ENCODE peak calls at places on chromosomes 12 and 14, in seven cellular contexts. N, E, J, D, G, I and Q are unnamed samples.

GRCh38 chr14:90660865-90661570 is 155.2 kb downstream of the TTC7B start:
- DNase-seq in J (no peak), I (no peak), D (no peak), E (no peak), N (no peak), G (no peak), Q (no peak)

GRCh38 chr14:91873476-91874265 is 6.3 kb upstream of the TC2N start:
- DNase-seq in N (no peak), J (peak; percentile 87), I (no peak), G (no peak), E (no peak), D (no peak), Q (peak; percentile 62)

GRCh38 chr14:104358528-104359300 is 220.3 kb downstream of the KIF26A start:
- DNase-seq in J (no peak), I (no peak), N (no peak), D (no peak), G (no peak), E (no peak), Q (no peak)

GRCh38 chr12:80041691-80042090 is 57.6 kb upstream of the OTOGL start:
- DNase-seq in D (peak; percentile 5), I (no peak), N (no peak), E (no peak), G (no peak), J (no peak), Q (no peak)

GRCh38 chr14:68535404-68536024 is 257.4 kb downstream of the ZFP36L1 start:
- DNase-seq in D (no peak), N (peak; percentile 75), G (no peak), I (no peak), E (peak; percentile 79), J (no peak), Q (no peak)

GRCh38 chr12:14605401-14605989 is 37.8 kb upstream of the PLBD1 start:
- DNase-seq in I (no peak), J (no peak), N (peak; percentile 6), D (no peak), E (no peak), G (no peak), Q (no peak)

GRCh38 chr12:53510181-53510812 is 3.0 kb upstream of the NPFF start:
- DNase-seq in G (no peak), I (no peak), D (no peak), N (no peak), J (no peak), E (no peak), Q (no peak)

GRCh38 chr12:188910-189621 is 24.9 kb downstream of the SLC6A12 start:
- DNase-seq in I (peak; percentile 86), E (no peak), D (peak; percentile 36), G (no peak), J (no peak), N (peak; percentile 58), Q (peak; percentile 77)

GRCh38 chr12:78403681-78404080 is 460.9 kb upstream of the SYT1 start:
- DNase-seq in J (no peak), I (no peak), D (no peak), G (no peak), N (no peak), E (no peak), Q (no peak)

GRCh38 chr14:93764211-93764659 is 24.1 kb downstream of the PRIMA1 start:
- DNase-seq in N (no peak), G (no peak), D (no peak), E (no peak), J (no peak), I (no peak), Q (no peak)

GRCh38 chr12:30578426-30578825 is 117.2 kb downstream of the IPO8 start:
- DNase-seq in D (no peak), J (no peak), I (no peak), N (no peak), G (no peak), E (no peak), Q (peak; percentile 37)

GRCh38 chr14:56972948-56973347 is 162.7 kb upstream of the OTX2 start:
- DNase-seq in D (no peak), J (no peak), E (no peak), N (no peak), G (no peak), I (no peak), Q (no peak)
- TF ChIP-seq CTCF in D (no peak), J (no peak), E (no peak), N (no peak), G (no peak), I (no peak), Q (no peak)

DNA sequence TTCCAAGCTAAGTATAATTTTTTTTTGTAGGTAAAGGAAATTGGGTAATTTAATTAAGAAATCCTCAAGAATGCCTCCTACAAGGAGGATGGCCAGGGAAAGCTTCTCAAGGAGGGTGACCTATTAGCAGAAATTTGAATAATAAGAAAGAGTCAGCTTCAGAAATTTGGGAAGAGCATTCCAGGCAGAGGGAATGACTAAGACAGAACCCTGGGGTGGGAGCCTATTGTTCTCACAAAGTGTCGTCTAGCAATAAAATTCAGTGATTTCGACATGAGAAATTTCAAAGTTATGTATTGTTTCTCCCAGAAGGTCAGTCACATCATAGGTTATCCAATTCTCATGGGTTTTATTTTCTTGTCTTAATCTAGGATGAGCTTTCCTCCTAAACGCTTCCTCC is 1168.4 kb downstream of the AACS start:
- DNase-seq in N (no peak), D (no peak), J (no peak), G (no peak), I (no peak), E (no peak), Q (no peak)
- TF ChIP-seq MAX in N (no peak), D (no peak), J (no peak), G (no peak), I (no peak), E (no peak), Q (no peak)

GRCh38 chr14:21070083-21070609 is at the start of gene ARHGEF40:
- DNase-seq in E (no peak), J (no peak), N (no peak), D (peak; percentile 8), I (peak; percentile 81), G (no peak), Q (no peak)
- TF ChIP-seq POLR2A in E (no peak), J (no peak), N (no peak), D (no peak), I (no peak), G (peak; percentile 24), Q (no peak)

GRCh38 chr14:106317593-106317992 is 791.2 kb downstream of the TMEM121 start:
- DNase-seq in D (no peak), G (no peak), J (no peak), I (no peak), N (no peak), E (no peak), Q (no peak)
- TF ChIP-seq CTCF in D (no peak), G (no peak), J (no peak), I (no peak), N (no peak), E (no peak), Q (no peak)

GRCh38 chr12:123912415-123913385 is 59.9 kb downstream of the CCDC92 start:
- DNase-seq in N (peak; percentile 40), D (no peak), J (no peak), I (no peak), G (peak; percentile 40), E (no peak), Q (no peak)
- TF ChIP-seq MAX in N (peak; percentile 24), D (no peak), J (no peak), I (peak; percentile 40), G (no peak), E (no peak), Q (no peak)

GRCh38 chr12:111769599-111769998 is 2.9 kb downstream of the ALDH2 start:
- DNase-seq in N (no peak), J (no peak), I (no peak), E (no peak), D (no peak), G (no peak), Q (no peak)

GRCh38 chr12:111776836-111777344 is 10.2 kb downstream of the ALDH2 start:
- DNase-seq in E (no peak), I (no peak), G (no peak), N (no peak), D (no peak), J (no peak), Q (no peak)

GRCh38 chr12:111777345-111778045 is 10.8 kb downstream of the ALDH2 start:
- DNase-seq in N (peak; percentile 37), J (no peak), D (no peak), G (peak; percentile 87), I (no peak), E (no peak), Q (peak; percentile 54)

GRCh38 chr12:111775205-111776193 is 8.8 kb downstream of the ALDH2 start:
- DNase-seq in J (peak; percentile 70), N (peak; percentile 82), I (peak; percentile 67), E (no peak), G (peak; percentile 80), D (peak; percentile 98), Q (peak; percentile 98)

GRCh38 chr12:111773801-111774551 is 7.2 kb downstream of the ALDH2 start:
- DNase-seq in E (no peak), I (no peak), G (peak; percentile 89), D (no peak), J (no peak), N (peak; percentile 69), Q (peak; percentile 42)
- TF ChIP-seq POLR2A in E (no peak), I (no peak), G (peak; percentile 67), D (no peak), J (no peak), N (no peak), Q (no peak)

DNA sequence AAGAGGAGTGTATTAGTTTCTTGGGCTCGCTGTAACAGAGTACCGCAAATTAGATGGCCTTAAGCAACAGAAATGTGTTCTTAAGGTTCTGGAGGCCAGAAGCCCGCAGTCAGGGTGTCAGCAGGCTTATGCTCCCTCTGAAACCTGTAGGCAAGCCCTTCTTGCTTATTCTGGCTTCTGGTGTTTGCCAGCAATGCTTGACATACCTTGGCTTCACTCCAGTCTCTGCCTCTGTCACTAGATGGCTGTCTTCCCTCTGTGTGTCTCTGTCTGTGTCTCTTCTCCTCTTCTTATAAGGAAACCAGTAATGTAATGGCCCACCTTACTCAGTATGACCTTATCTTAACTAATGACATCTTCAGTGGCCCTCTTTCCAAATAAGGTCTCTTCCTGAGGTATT is 85.1 kb downstream of the DERA start:
- DNase-seq in J (no peak), E (no peak), D (peak; percentile 9), I (no peak), N (peak; percentile 20), G (no peak), Q (peak; percentile 19)
- TF ChIP-seq CTCF in J (no peak), E (no peak), D (no peak), I (no peak), N (peak; percentile 9), G (peak; percentile 23), Q (no peak)

DNA sequence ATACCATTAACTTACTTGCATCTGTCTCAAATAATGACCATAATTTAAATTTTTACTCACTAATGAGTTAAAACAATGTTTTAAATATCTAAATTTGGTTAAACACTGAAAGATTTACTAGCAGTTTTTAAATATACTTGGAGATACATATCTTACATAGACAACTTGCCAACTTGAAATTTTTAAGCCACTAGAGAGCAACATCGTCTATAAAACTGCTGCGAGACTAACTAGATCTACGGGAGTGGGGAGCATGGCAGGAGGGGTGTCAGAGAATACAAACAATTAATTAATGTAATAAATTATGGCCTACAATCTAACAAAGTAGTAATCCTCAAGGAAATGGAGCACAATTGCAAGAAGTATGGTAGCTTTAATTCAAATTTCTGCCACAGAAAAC is 120.4 kb downstream of the LRRIQ1 start:
- DNase-seq in I (no peak), D (peak; percentile 57), E (no peak), J (no peak), N (peak; percentile 41), G (no peak), Q (no peak)
- TF ChIP-seq MAX in I (no peak), D (no peak), E (no peak), J (no peak), N (no peak), G (no peak), Q (no peak)